ENCODE peak calls at places on chromosome 11, in seven cellular contexts. One of them, this sample, is unnamed.

GRCh38 chr11:24747275-24748251 is 250.7 kb downstream of the LUZP2 start:
- DNase-seq in Caco-2: no peak
- DNase-seq in ovary: no peak
- DNase-seq in naive thymus-derived CD4-positive, alpha-beta T cell: no peak
- DNase-seq in AG04450: no peak
- DNase-seq in endothelial cell of umbilical vein: no peak
- DNase-seq in bronchial epithelial cell: peak
- DNase-seq in this sample: no peak

GRCh38 chr11:31160504-31161422 is 208.8 kb downstream of the DCDC1 start:
- DNase-seq in naive thymus-derived CD4-positive, alpha-beta T cell: no peak
- DNase-seq in AG04450: no peak
- DNase-seq in ovary: no peak
- DNase-seq in endothelial cell of umbilical vein: peak
- DNase-seq in bronchial epithelial cell: peak
- DNase-seq in Caco-2: no peak
- DNase-seq in this sample: no peak

GRCh38 chr11:62539238-62539925 is 7.2 kb downstream of the AHNAK start:
- DNase-seq in AG04450: peak
- DNase-seq in bronchial epithelial cell: peak
- DNase-seq in endothelial cell of umbilical vein: peak
- DNase-seq in Caco-2: no peak
- DNase-seq in ovary: peak
- DNase-seq in naive thymus-derived CD4-positive, alpha-beta T cell: no peak
- DNase-seq in this sample: no peak

GRCh38 chr11:57647960-57648776 is 1.5 kb downstream of the YPEL4 start:
- DNase-seq in naive thymus-derived CD4-positive, alpha-beta T cell: no peak
- DNase-seq in Caco-2: no peak
- DNase-seq in AG04450: no peak
- DNase-seq in bronchial epithelial cell: no peak
- DNase-seq in endothelial cell of umbilical vein: no peak
- DNase-seq in ovary: peak
- DNase-seq in this sample: no peak

GRCh38 chr11:73139476-73140198 is 2.5 kb downstream of the FCHSD2 start:
- DNase-seq in endothelial cell of umbilical vein: peak
- DNase-seq in Caco-2: no peak
- DNase-seq in bronchial epithelial cell: peak
- DNase-seq in AG04450: no peak
- DNase-seq in naive thymus-derived CD4-positive, alpha-beta T cell: no peak
- DNase-seq in ovary: no peak
- DNase-seq in this sample: no peak

GRCh38 chr11:370087-370941 is 1.0 kb downstream of the B4GALNT4 start:
- DNase-seq in bronchial epithelial cell: no peak
- DNase-seq in naive thymus-derived CD4-positive, alpha-beta T cell: no peak
- DNase-seq in AG04450: no peak
- DNase-seq in endothelial cell of umbilical vein: no peak
- DNase-seq in ovary: no peak
- DNase-seq in Caco-2: no peak
- DNase-seq in this sample: no peak

GRCh38 chr11:61429346-61429690 is 457 bp downstream of the CPSF7 start:
- DNase-seq in bronchial epithelial cell: peak
- DNase-seq in Caco-2: peak
- DNase-seq in naive thymus-derived CD4-positive, alpha-beta T cell: no peak
- DNase-seq in endothelial cell of umbilical vein: peak
- DNase-seq in AG04450: no peak
- DNase-seq in ovary: peak
- DNase-seq in this sample: no peak

GRCh38 chr11:65792456-65792855 is 5.6 kb downstream of the OVOL1 start:
- DNase-seq in AG04450: no peak
- DNase-seq in naive thymus-derived CD4-positive, alpha-beta T cell: no peak
- DNase-seq in bronchial epithelial cell: no peak
- DNase-seq in ovary: no peak
- DNase-seq in endothelial cell of umbilical vein: no peak
- DNase-seq in Caco-2: no peak
- DNase-seq in this sample: no peak

GRCh38 chr11:118099838-118100570 is 13.2 kb upstream of the SMIM35 start:
- DNase-seq in Caco-2: peak
- DNase-seq in bronchial epithelial cell: no peak
- DNase-seq in ovary: peak
- DNase-seq in endothelial cell of umbilical vein: no peak
- DNase-seq in naive thymus-derived CD4-positive, alpha-beta T cell: no peak
- DNase-seq in AG04450: no peak
- DNase-seq in this sample: no peak

GRCh38 chr11:43992834-43993637 is 50.6 kb downstream of the C11orf96 start:
- DNase-seq in endothelial cell of umbilical vein: no peak
- DNase-seq in naive thymus-derived CD4-positive, alpha-beta T cell: no peak
- DNase-seq in ovary: peak
- DNase-seq in Caco-2: no peak
- DNase-seq in AG04450: no peak
- DNase-seq in bronchial epithelial cell: no peak
- DNase-seq in this sample: no peak

GRCh38 chr11:109015283-109015682 is 350.4 kb downstream of the DDX10 start:
- DNase-seq in endothelial cell of umbilical vein: peak
- DNase-seq in AG04450: peak
- DNase-seq in ovary: no peak
- DNase-seq in bronchial epithelial cell: peak
- DNase-seq in Caco-2: no peak
- DNase-seq in naive thymus-derived CD4-positive, alpha-beta T cell: no peak
- DNase-seq in this sample: no peak

GRCh38 chr11:67437082-67437821 is at the start of gene PTPRCAP:
- DNase-seq in ovary: no peak
- DNase-seq in naive thymus-derived CD4-positive, alpha-beta T cell: peak
- DNase-seq in AG04450: no peak
- DNase-seq in endothelial cell of umbilical vein: no peak
- DNase-seq in Caco-2: no peak
- DNase-seq in bronchial epithelial cell: no peak
- DNase-seq in this sample: no peak

GRCh38 chr11:8967159-8967558 is 2.9 kb upstream of the TMEM9B start:
- DNase-seq in Caco-2: no peak
- DNase-seq in endothelial cell of umbilical vein: no peak
- DNase-seq in naive thymus-derived CD4-positive, alpha-beta T cell: no peak
- DNase-seq in bronchial epithelial cell: no peak
- DNase-seq in AG04450: no peak
- DNase-seq in ovary: no peak
- DNase-seq in this sample: no peak

GRCh38 chr11:57641426-57641825 is 8.3 kb downstream of the YPEL4 start:
- DNase-seq in bronchial epithelial cell: peak
- DNase-seq in ovary: no peak
- DNase-seq in Caco-2: no peak
- DNase-seq in endothelial cell of umbilical vein: peak
- DNase-seq in naive thymus-derived CD4-positive, alpha-beta T cell: no peak
- DNase-seq in AG04450: peak
- DNase-seq in this sample: no peak

GRCh38 chr11:70645537-70645936 is 247.2 kb downstream of the CTTN start:
- DNase-seq in endothelial cell of umbilical vein: no peak
- DNase-seq in naive thymus-derived CD4-positive, alpha-beta T cell: no peak
- DNase-seq in Caco-2: no peak
- DNase-seq in bronchial epithelial cell: no peak
- DNase-seq in AG04450: no peak
- DNase-seq in ovary: no peak
- DNase-seq in this sample: no peak

GRCh38 chr11:95688501-95689222 is 100.9 kb downstream of the FAM76B start:
- DNase-seq in Caco-2: no peak
- DNase-seq in bronchial epithelial cell: peak
- DNase-seq in ovary: no peak
- DNase-seq in AG04450: no peak
- DNase-seq in naive thymus-derived CD4-positive, alpha-beta T cell: peak
- DNase-seq in endothelial cell of umbilical vein: peak
- DNase-seq in this sample: no peak

GRCh38 chr11:9219572-9219971 is 45.6 kb downstream of the DENND5A start:
- DNase-seq in bronchial epithelial cell: peak
- DNase-seq in Caco-2: no peak
- DNase-seq in naive thymus-derived CD4-positive, alpha-beta T cell: no peak
- DNase-seq in endothelial cell of umbilical vein: no peak
- DNase-seq in ovary: no peak
- DNase-seq in AG04450: peak
- DNase-seq in this sample: no peak

GRCh38 chr11:74546752-74547151 is 45.6 kb upstream of the POLD3 start:
- DNase-seq in endothelial cell of umbilical vein: no peak
- DNase-seq in bronchial epithelial cell: peak
- DNase-seq in AG04450: no peak
- DNase-seq in ovary: no peak
- DNase-seq in naive thymus-derived CD4-positive, alpha-beta T cell: no peak
- DNase-seq in Caco-2: no peak
- DNase-seq in this sample: no peak

GRCh38 chr11:103940542-103940941 is 95.9 kb upstream of the DDI1 start:
- DNase-seq in endothelial cell of umbilical vein: no peak
- DNase-seq in bronchial epithelial cell: peak
- DNase-seq in ovary: no peak
- DNase-seq in AG04450: no peak
- DNase-seq in Caco-2: no peak
- DNase-seq in naive thymus-derived CD4-positive, alpha-beta T cell: no peak
- DNase-seq in this sample: no peak

GRCh38 chr11:120563698-120564572 is 52.4 kb downstream of the GRIK4 start:
- DNase-seq in naive thymus-derived CD4-positive, alpha-beta T cell: no peak
- DNase-seq in AG04450: no peak
- DNase-seq in Caco-2: peak
- DNase-seq in endothelial cell of umbilical vein: peak
- DNase-seq in bronchial epithelial cell: no peak
- DNase-seq in ovary: peak
- DNase-seq in this sample: no peak

GRCh38 chr11:120565436-120566155 is 54.0 kb downstream of the GRIK4 start:
- DNase-seq in endothelial cell of umbilical vein: no peak
- DNase-seq in bronchial epithelial cell: peak
- DNase-seq in naive thymus-derived CD4-positive, alpha-beta T cell: no peak
- DNase-seq in Caco-2: no peak
- DNase-seq in ovary: no peak
- DNase-seq in AG04450: no peak
- DNase-seq in this sample: no peak

GRCh38 chr11:120562806-120563425 is 51.4 kb downstream of the GRIK4 start:
- DNase-seq in AG04450: no peak
- DNase-seq in ovary: peak
- DNase-seq in bronchial epithelial cell: no peak
- DNase-seq in endothelial cell of umbilical vein: no peak
- DNase-seq in Caco-2: peak
- DNase-seq in naive thymus-derived CD4-positive, alpha-beta T cell: no peak
- DNase-seq in this sample: no peak

GRCh38 chr11:120566176-120566575 is 54.6 kb downstream of the GRIK4 start:
- DNase-seq in endothelial cell of umbilical vein: peak
- DNase-seq in naive thymus-derived CD4-positive, alpha-beta T cell: no peak
- DNase-seq in AG04450: no peak
- DNase-seq in ovary: no peak
- DNase-seq in bronchial epithelial cell: peak
- DNase-seq in Caco-2: peak
- DNase-seq in this sample: no peak

DNA sequence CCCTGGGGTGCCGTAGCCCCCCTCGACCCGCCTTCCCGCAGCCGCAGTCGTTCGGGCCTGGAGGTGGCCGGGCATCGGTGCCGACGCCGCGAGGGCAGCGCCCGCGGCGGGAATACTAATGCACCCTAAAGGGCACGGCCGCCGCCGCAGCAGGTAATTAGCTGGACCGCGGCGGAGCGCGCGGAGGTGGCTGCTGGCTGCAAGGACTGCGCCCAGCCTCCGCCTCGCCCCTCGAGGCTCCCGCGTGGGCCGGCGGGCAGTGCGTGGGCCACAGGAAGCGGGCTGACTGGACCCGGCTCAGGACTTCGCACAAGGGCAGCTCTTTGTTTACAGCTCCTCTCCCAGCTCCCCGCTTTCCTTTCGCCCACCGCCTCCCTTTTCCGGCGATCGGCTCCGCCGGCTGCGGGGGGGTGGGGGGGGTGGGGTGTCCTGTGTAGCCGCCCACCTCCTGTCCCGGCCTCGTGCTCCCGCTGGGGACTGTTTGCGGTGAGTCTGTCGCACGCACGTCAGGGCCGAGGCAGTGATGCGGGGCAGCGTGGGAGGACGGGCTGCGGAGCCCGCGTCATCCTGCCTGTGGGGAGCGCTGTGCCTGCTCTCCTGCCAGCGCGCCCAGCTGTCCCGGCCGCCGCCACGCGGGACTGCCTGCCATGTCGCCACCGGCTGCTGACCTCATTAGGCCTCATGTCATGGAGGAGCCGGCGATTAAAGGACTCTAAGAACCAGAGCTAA is 53.2 kb downstream of the GRIK4 start:
- DNase-seq in Caco-2: peak
- DNase-seq in bronchial epithelial cell: peak
- DNase-seq in naive thymus-derived CD4-positive, alpha-beta T cell: no peak
- DNase-seq in AG04450: no peak
- DNase-seq in endothelial cell of umbilical vein: peak
- DNase-seq in ovary: peak
- DNase-seq in this sample: no peak
- H3K4me3 ChIP-seq in Caco-2: peak
- H3K4me3 ChIP-seq in bronchial epithelial cell: peak
- H3K4me3 ChIP-seq in naive thymus-derived CD4-positive, alpha-beta T cell: no peak
- H3K4me3 ChIP-seq in AG04450: peak
- H3K4me3 ChIP-seq in endothelial cell of umbilical vein: peak
- H3K4me3 ChIP-seq in ovary: peak
- H3K4me3 ChIP-seq in this sample: peak

GRCh38 chr11:1748467-1749019 is 1.9 kb downstream of the IFITM10 start:
- DNase-seq in bronchial epithelial cell: no peak
- DNase-seq in naive thymus-derived CD4-positive, alpha-beta T cell: no peak
- DNase-seq in AG04450: no peak
- DNase-seq in endothelial cell of umbilical vein: no peak
- DNase-seq in Caco-2: no peak
- DNase-seq in ovary: no peak
- DNase-seq in this sample: no peak
- H3K4me3 ChIP-seq in bronchial epithelial cell: peak
- H3K4me3 ChIP-seq in naive thymus-derived CD4-positive, alpha-beta T cell: no peak
- H3K4me3 ChIP-seq in AG04450: no peak
- H3K4me3 ChIP-seq in endothelial cell of umbilical vein: no peak
- H3K4me3 ChIP-seq in Caco-2: peak
- H3K4me3 ChIP-seq in ovary: no peak
- H3K4me3 ChIP-seq in this sample: peak

DNA sequence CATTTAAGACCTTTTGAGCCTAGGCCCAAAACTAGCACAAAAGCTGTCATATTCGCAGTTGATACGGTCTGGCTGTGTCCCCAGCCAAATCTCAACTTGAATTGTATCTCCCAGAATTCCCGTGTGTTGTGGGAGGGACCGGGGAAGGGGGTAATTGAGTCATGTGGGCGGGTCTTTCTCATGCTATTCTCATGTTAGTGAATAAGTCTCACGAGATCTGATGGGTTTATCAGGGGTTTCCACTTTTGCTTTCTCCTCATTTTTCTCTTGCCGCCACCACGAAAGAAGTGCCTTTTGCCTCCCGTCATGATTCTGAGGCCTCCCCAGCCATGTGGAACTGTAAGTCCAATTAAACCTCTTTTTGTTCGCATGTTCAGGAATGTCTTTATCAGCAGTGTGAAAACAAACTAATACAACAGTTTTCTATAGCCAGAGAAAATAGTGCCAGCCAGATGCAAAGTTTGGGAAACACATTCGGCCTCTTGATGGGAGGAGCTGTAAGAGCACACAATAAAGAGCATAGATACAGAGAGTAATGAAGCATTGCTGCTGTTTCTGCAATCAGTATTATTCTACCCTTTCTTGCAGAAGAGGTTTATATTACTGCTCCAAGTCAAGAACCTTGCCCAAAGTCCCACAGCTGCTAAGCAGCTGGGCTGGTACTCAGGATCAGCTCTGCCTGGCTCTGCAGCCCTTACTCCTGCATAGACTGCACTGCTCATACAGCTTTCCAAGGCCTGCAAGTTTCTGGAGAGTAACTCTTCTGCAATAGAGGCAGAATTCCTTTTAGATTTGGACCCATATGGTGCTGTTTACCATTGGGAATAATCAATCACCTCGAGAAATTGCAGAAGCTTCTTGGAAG is 2.0 kb upstream of the ZNF195 start:
- DNase-seq in AG04450: no peak
- DNase-seq in ovary: no peak
- DNase-seq in naive thymus-derived CD4-positive, alpha-beta T cell: no peak
- DNase-seq in Caco-2: no peak
- DNase-seq in endothelial cell of umbilical vein: no peak
- DNase-seq in bronchial epithelial cell: no peak
- DNase-seq in this sample: no peak
- H3K4me3 ChIP-seq in AG04450: no peak
- H3K4me3 ChIP-seq in ovary: no peak
- H3K4me3 ChIP-seq in naive thymus-derived CD4-positive, alpha-beta T cell: no peak
- H3K4me3 ChIP-seq in Caco-2: no peak
- H3K4me3 ChIP-seq in endothelial cell of umbilical vein: no peak
- H3K4me3 ChIP-seq in bronchial epithelial cell: no peak
- H3K4me3 ChIP-seq in this sample: no peak

GRCh38 chr11:77752518-77752917 is 68.0 kb downstream of the RSF1 start:
- DNase-seq in bronchial epithelial cell: no peak
- DNase-seq in endothelial cell of umbilical vein: no peak
- DNase-seq in Caco-2: peak
- DNase-seq in ovary: no peak
- DNase-seq in AG04450: no peak
- DNase-seq in naive thymus-derived CD4-positive, alpha-beta T cell: no peak
- DNase-seq in this sample: no peak
- H3K4me3 ChIP-seq in bronchial epithelial cell: no peak
- H3K4me3 ChIP-seq in endothelial cell of umbilical vein: no peak
- H3K4me3 ChIP-seq in Caco-2: no peak
- H3K4me3 ChIP-seq in ovary: no peak
- H3K4me3 ChIP-seq in AG04450: no peak
- H3K4me3 ChIP-seq in naive thymus-derived CD4-positive, alpha-beta T cell: no peak
- H3K4me3 ChIP-seq in this sample: no peak

This sample was measured in epithelial cell of proximal tubule.